ENCODE peak calls at places on chromosomes 5 and 9, in nine cellular contexts. P is heart right ventricle; A is WERI-Rb-1; U is aorta; G is H1; K is substantia nigra; D is dorsolateral prefrontal cortex; W is RWPE1; M is CD4-positive, CD25-positive, alpha-beta regulatory T cell. V is an unnamed sample.

GRCh38 chr5:174876-175465 is 16.3 kb upstream of the LRRC14B start:
- DNase-seq in U (no peak), D (no peak), K (no peak), W (no peak), G (no peak), M (no peak), P (no peak), A (no peak), V (no peak)

GRCh38 chr5:128825826-128826225 is 139.5 kb upstream of the SLC27A6 start:
- DNase-seq in D (no peak), P (no peak), K (no peak), W (peak), G (no peak), U (no peak), M (no peak), A (no peak), V (no peak)

GRCh38 chr9:124506931-124507879 is at the start of gene NR5A1:
- DNase-seq in D (no peak), W (no peak), M (no peak), U (no peak), A (no peak), K (no peak), P (no peak), G (no peak), V (no peak)

GRCh38 chr5:72543365-72543764 is 36.2 kb upstream of the ZNF366 start:
- DNase-seq in M (no peak), D (no peak), A (no peak), K (no peak), W (no peak), U (no peak), G (no peak), P (no peak), V (no peak)

GRCh38 chr5:140242890-140243585 is 59.9 kb downstream of the PFDN1 start:
- DNase-seq in G (no peak), U (no peak), M (no peak), D (no peak), W (no peak), P (no peak), K (no peak), A (no peak), V (no peak)

GRCh38 chr9:127761061-127761460 is 17.4 kb downstream of the SH2D3C start:
- DNase-seq in P (no peak), D (no peak), U (no peak), K (no peak), W (no peak), M (no peak), A (no peak), G (no peak), V (no peak)

GRCh38 chr5:1541662-1542008 is 17.9 kb upstream of the LPCAT1 start:
- DNase-seq in P (no peak), D (no peak), A (no peak), M (no peak), U (no peak), K (no peak), W (no peak), G (no peak), V (no peak)

GRCh38 chr5:66958126-66958983 is 238.2 kb downstream of the CD180 start:
- DNase-seq in D (no peak), M (no peak), U (no peak), W (peak), G (no peak), K (no peak), P (peak), A (no peak), V (no peak)

GRCh38 chr5:43036856-43037711 is 3.0 kb downstream of the ANXA2R start:
- DNase-seq in G (no peak), A (no peak), D (no peak), P (peak), U (no peak), W (no peak), M (no peak), K (no peak), V (no peak)

GRCh38 chr5:150522504-150523464 is 14.9 kb downstream of the NDST1 start:
- DNase-seq in K (no peak), P (peak), A (no peak), G (no peak), D (no peak), M (no peak), U (no peak), W (no peak), V (no peak)

GRCh38 chr9:135582966-135583685 is 21.6 kb downstream of the PAEP start:
- DNase-seq in M (no peak), P (no peak), G (peak), W (no peak), U (no peak), A (no peak), K (no peak), D (no peak), V (no peak)

GRCh38 chr9:83937861-83938455 is 16.7 kb upstream of the KIF27 start:
- DNase-seq in K (no peak), P (peak), W (peak), D (no peak), M (peak), A (peak), G (peak), U (no peak), V (peak)

GRCh38 chr5:9519537-9519936 is 26.3 kb downstream of the SEMA5A start:
- DNase-seq in W (no peak), U (peak), D (no peak), G (no peak), A (no peak), M (no peak), P (no peak), K (no peak), V (no peak)

GRCh38 chr9:109311731-109312130 is 9.1 kb downstream of the EPB41L4B start:
- DNase-seq in M (no peak), K (no peak), D (no peak), P (no peak), W (no peak), A (peak), G (no peak), U (no peak), V (no peak)

GRCh38 chr5:37838933-37839341 is 904 bp downstream of the GDNF start:
- DNase-seq in W (no peak), G (peak), D (no peak), U (no peak), P (no peak), K (no peak), A (no peak), M (no peak), V (no peak)

GRCh38 chr9:34227445-34227844 is 48.6 kb downstream of the UBAP1 start:
- DNase-seq in W (no peak), P (no peak), D (no peak), U (no peak), G (no peak), A (no peak), K (no peak), M (no peak), V (no peak)

GRCh38 chr5:172171118-172171775 is 16.8 kb downstream of the STK10 start:
- DNase-seq in G (no peak), K (no peak), P (no peak), U (no peak), D (no peak), A (no peak), M (no peak), W (no peak), V (no peak)

GRCh38 chr9:2602704-2603116 is 18.9 kb upstream of the VLDLR start:
- DNase-seq in A (no peak), U (no peak), D (no peak), W (no peak), P (no peak), G (no peak), K (no peak), M (no peak), V (no peak)

GRCh38 chr5:91272858-91273257 is 110.3 kb downstream of the ARRDC3 start:
- DNase-seq in W (no peak), G (no peak), U (no peak), M (no peak), A (no peak), K (no peak), P (no peak), D (no peak), V (no peak)

GRCh38 chr5:130808691-130809090 is 356.4 kb downstream of the HINT1 start:
- DNase-seq in M (no peak), A (no peak), G (no peak), W (no peak), K (no peak), D (no peak), U (no peak), P (no peak), V (no peak)

GRCh38 chr9:126916909-126917308 is 2.3 kb downstream of the RALGPS1 start:
- DNase-seq in P (no peak), K (no peak), G (no peak), U (no peak), W (no peak), A (peak), M (no peak), D (no peak), V (no peak)

GRCh38 chr5:106314221-106314824 is 1356.4 kb downstream of the EFNA5 start:
- DNase-seq in W (no peak), U (no peak), K (no peak), M (no peak), G (no peak), P (no peak), A (no peak), D (no peak), V (no peak)

GRCh38 chr5:175579742-175580432 is 78.0 kb upstream of the HRH2 start:
- DNase-seq in D (no peak), M (no peak), W (no peak), P (no peak), A (no peak), G (no peak), K (no peak), U (no peak), V (no peak)

DNA sequence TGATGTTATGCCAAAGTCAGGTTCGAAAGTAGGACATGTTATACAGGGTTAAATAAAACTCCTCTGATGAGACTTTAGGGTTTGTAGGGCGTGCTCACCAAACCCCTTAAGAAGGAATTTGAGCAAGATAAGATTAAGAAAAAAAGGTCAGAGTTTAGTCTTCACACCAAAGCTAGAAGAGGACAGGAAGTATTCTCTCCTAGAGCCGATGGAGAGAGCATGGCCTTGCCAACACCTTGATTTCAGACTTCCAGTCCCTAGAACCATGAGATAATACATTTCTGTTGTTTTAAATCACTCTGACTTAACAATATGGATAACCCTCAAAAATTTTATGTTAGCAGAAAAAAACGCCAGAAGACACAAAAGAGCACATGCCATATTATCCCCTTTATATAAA is 16.3 kb upstream of the PLCXD3 start:
- DNase-seq in U (no peak), P (no peak), K (no peak), G (no peak), M (no peak), D (no peak), A (no peak), W (no peak), V (no peak)
- H3K27ac ChIP-seq in U (no peak), P (peak), K (no peak), G (no peak), M (no peak), D (no peak), A (no peak), W (no peak), V (no peak)

GRCh38 chr9:112382501-112383364 is 2.8 kb downstream of the HSDL2 start:
- DNase-seq in U (no peak), M (no peak), K (no peak), A (no peak), D (no peak), P (no peak), W (no peak), G (no peak), V (no peak)
- H3K27ac ChIP-seq in U (no peak), M (no peak), K (no peak), A (no peak), D (no peak), P (peak), W (no peak), G (no peak), V (no peak)

DNA sequence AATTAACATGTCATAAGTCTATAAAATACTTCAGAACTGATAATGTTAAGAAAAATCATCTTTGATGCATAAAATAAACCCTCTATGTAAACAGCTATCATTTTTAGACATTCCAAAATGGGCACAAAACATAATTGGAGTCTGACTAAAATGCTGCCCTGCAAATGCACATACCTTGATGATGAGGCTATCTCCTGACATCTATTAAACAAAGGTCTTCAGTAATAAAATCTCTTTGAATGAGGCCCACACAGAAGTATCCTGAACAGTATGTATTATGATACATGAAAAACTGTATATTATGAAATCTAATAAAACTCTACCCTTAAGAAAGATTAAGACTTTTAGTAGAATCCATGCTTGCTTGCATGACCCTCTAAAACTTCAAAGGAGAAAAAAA is 66.1 kb downstream of the FBXL17 start:
- DNase-seq in G (no peak), P (no peak), A (no peak), K (no peak), U (no peak), D (no peak), M (no peak), W (no peak), V (no peak)
- H3K27ac ChIP-seq in G (no peak), P (no peak), A (no peak), K (no peak), U (no peak), D (no peak), M (no peak), W (no peak), V (no peak)

GRCh38 chr5:58317009-58317408 is 142.9 kb downstream of the PLK2 start:
- DNase-seq in U (no peak), D (no peak), P (no peak), G (no peak), A (no peak), K (no peak), W (no peak), M (no peak), V (no peak)

GRCh38 chr5:58315794-58316193 is 144.1 kb downstream of the PLK2 start:
- DNase-seq in A (no peak), D (no peak), K (no peak), M (no peak), P (no peak), W (no peak), U (no peak), G (no peak), V (no peak)

GRCh38 chr5:58314356-58315045 is 145.4 kb downstream of the PLK2 start:
- DNase-seq in M (no peak), P (no peak), G (no peak), W (peak), A (no peak), D (no peak), U (no peak), K (no peak), V (no peak)

DNA sequence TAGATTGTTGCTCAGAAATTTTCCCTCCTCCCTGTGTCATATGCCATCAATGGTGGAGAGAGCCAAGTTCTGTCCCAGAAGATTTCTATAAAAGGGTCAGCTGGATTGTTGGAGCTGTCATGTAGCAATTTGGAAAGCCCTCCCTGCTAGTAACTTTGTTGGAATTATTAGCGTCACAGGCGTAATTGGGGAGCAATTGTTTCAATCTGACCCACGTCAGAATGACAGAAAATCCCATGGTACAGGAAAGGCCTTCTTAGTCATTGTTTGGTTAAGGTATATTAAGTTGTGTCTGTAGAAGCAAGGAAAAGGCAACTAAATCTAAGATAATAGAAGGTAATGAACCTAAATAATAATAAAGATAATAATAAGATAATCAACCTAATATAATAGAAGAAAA is 148.4 kb downstream of the PLK2 start:
- DNase-seq in M (no peak), A (no peak), P (no peak), G (no peak), K (no peak), W (no peak), U (no peak), D (no peak), V (no peak)
- H3K27ac ChIP-seq in M (no peak), A (no peak), P (no peak), G (no peak), K (no peak), W (no peak), U (no peak), D (no peak), V (no peak)

DNA sequence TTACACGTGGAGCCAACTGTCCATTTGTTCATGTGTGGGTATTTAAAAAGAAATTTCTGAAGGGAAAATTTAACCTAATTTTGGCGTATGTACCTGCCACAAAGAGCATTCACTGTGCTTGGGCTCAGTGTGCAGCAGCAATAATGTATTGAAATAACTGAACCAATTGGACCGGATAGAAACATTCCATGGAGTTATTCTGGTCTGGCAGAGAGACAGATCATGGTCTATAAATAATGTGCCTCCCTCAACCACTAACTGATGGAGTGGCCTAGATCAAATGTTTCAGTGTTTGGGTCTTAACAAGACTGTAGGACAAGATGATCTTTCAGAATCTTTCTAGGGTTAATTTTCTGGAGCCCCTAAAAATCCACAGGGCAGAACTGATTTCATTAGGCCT is 469.7 kb downstream of the PRELID2 start:
- DNase-seq in M (no peak), G (no peak), D (no peak), W (no peak), P (no peak), U (no peak), K (no peak), A (no peak), V (no peak)
- H3K27ac ChIP-seq in M (no peak), G (no peak), D (no peak), W (no peak), P (no peak), U (no peak), K (no peak), A (no peak), V (no peak)

GRCh38 chr9:136784997-136785361 is 6.2 kb upstream of the TMEM141 start:
- DNase-seq in G (no peak), A (no peak), P (no peak), W (no peak), M (peak), U (no peak), K (no peak), D (no peak), V (no peak)

GRCh38 chr9:136785956-136786355 is 5.2 kb upstream of the TMEM141 start:
- DNase-seq in G (no peak), P (no peak), A (no peak), W (no peak), U (no peak), M (no peak), D (no peak), K (no peak), V (no peak)

GRCh38 chr9:136779808-136780207 is 11.3 kb upstream of the TMEM141 start:
- DNase-seq in K (no peak), G (no peak), D (no peak), P (no peak), M (no peak), U (no peak), W (no peak), A (no peak), V (no peak)

GRCh38 chr9:136784249-136784996 is 6.7 kb upstream of the TMEM141 start:
- DNase-seq in D (no peak), A (no peak), P (no peak), W (peak), M (no peak), K (no peak), U (no peak), G (no peak), V (no peak)

GRCh38 chr9:136782452-136782851 is 8.7 kb upstream of the TMEM141 start:
- DNase-seq in D (no peak), P (no peak), W (no peak), G (no peak), M (no peak), A (no peak), U (no peak), K (no peak), V (no peak)
- H3K27ac ChIP-seq in D (no peak), P (no peak), W (no peak), G (no peak), M (no peak), A (no peak), U (no peak), K (no peak), V (no peak)

DNA sequence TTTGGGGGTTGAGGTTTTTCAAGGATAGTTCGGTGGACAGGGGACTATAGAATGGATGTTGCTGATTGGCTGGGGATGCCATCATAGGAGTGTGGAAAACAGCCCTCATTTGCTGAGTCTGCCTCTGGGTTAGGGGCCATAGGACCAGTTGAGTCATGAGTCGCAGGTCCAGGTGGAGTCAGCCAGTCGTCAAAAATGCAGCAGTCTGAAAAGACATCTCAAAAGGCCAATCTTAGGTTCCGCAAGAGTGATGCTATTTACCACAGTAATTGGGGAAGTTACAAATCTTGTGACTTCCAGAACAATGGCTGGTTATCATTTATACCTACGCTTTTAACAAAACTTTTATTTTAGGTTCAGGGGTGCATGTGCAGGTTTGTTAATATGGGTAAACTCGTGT is 276.0 kb upstream of the DMRT1 start:
- DNase-seq in G (no peak), D (no peak), A (no peak), U (no peak), M (no peak), W (no peak), K (no peak), P (no peak), V (no peak)
- H3K27ac ChIP-seq in G (no peak), D (no peak), A (no peak), U (no peak), M (no peak), W (no peak), K (no peak), P (no peak), V (no peak)

GRCh38 chr9:37243588-37244345 is 123.4 kb downstream of the ZCCHC7 start:
- DNase-seq in G (no peak), D (no peak), K (no peak), A (no peak), M (no peak), W (no peak), P (no peak), U (no peak), V (no peak)
- H3K27ac ChIP-seq in G (no peak), D (no peak), K (no peak), A (no peak), M (no peak), W (no peak), P (no peak), U (no peak), V (no peak)